ENCODE peak calls at places on chromosomes 7 and 10, in ten cellular contexts. J is bronchial epithelial cell, Z is NCI-H1417 treated with DMSO at 0.1 percent for 48 hours, Y is kidney glomerular epithelial cell, G is fibroblast of the aortic adventitia, L is amniotic stem cell, U is stomach, P is ovary, R is skeletal muscle cell, A is T follicular helper cell. S is an unnamed sample.

GRCh38 chr7:133572087-133572486 is 319.2 kb downstream of the EXOC4 start:
- DNase-seq in J (peak; percentile 95), Z (no peak), Y (no peak), G (no peak), L (no peak), U (no peak), P (no peak), R (no peak), A (no peak), S (no peak)

GRCh38 chr10:35822316-35822715 is 180.2 kb upstream of the FZD8 start:
- DNase-seq in J (peak; percentile 82), Z (no peak), Y (peak; percentile 76), G (peak; percentile 91), L (no peak), U (peak; percentile 31), P (peak; percentile 46), R (peak; percentile 75), A (no peak), S (no peak)

GRCh38 chr7:47671358-47671757 is 89.4 kb upstream of the TNS3 start:
- DNase-seq in J (no peak), Z (no peak), Y (no peak), G (no peak), L (no peak), U (no peak), P (no peak), R (no peak), A (no peak), S (no peak)

GRCh38 chr7:95509199-95509598 is 23.5 kb downstream of the ASB4 start:
- DNase-seq in J (no peak), Z (peak; percentile 83), Y (peak; percentile 44), G (no peak), L (no peak), U (no peak), P (no peak), R (no peak), A (no peak), S (no peak)

GRCh38 chr10:29254123-29255046 is 34.5 kb upstream of the LYZL1 start:
- DNase-seq in J (no peak), Z (no peak), Y (peak; percentile 23), G (peak; percentile 72), L (no peak), U (no peak), P (no peak), R (no peak), A (no peak), S (no peak)

GRCh38 chr7:3493499-3493898 is 192.4 kb downstream of the SDK1 start:
- DNase-seq in J (peak; percentile 57), Z (no peak), Y (peak; percentile 75), G (peak; percentile 59), L (no peak), U (no peak), P (no peak), R (peak; percentile 17), A (no peak), S (no peak)

GRCh38 chr10:99855479-99856071 is 73.1 kb downstream of the ABCC2 start:
- DNase-seq in J (no peak), Z (no peak), Y (no peak), G (no peak), L (no peak), U (no peak), P (no peak), R (no peak), A (no peak), S (no peak)

GRCh38 chr10:103416436-103417147 is 20.2 kb downstream of the PDCD11 start:
- DNase-seq in J (peak; percentile 52), Z (no peak), Y (no peak), G (peak; percentile 84), L (peak; percentile 39), U (peak; percentile 68), P (peak; percentile 81), R (peak; percentile 11), A (peak; percentile 51), S (peak; percentile 45)

GRCh38 chr7:86926732-86927131 is 132.7 kb downstream of the ELAPOR2 start:
- DNase-seq in J (peak; percentile 49), Z (no peak), Y (peak; percentile 12), G (peak; percentile 84), L (peak; percentile 57), U (peak; percentile 26), P (no peak), R (peak; percentile 9), A (peak; percentile 20), S (no peak)

GRCh38 chr10:121527690-121528089 is 70.6 kb downstream of the FGFR2 start:
- DNase-seq in J (peak; percentile 78), Z (no peak), Y (peak; percentile 94), G (no peak), L (no peak), U (no peak), P (peak; percentile 28), R (no peak), A (no peak), S (no peak)

GRCh38 chr10:93475871-93476270 is 6.3 kb downstream of the MYOF start:
- DNase-seq in J (peak; percentile 94), Z (no peak), Y (peak; percentile 79), G (peak; percentile 83), L (no peak), U (no peak), P (no peak), R (no peak), A (no peak), S (no peak)

GRCh38 chr7:100612730-100613446 is 548 bp downstream of the MOSPD3 start:
- DNase-seq in J (no peak), Z (no peak), Y (no peak), G (no peak), L (no peak), U (no peak), P (no peak), R (no peak), A (no peak), S (peak; percentile 30)

GRCh38 chr10:5526691-5527331 is 2.0 kb downstream of the CALML3 start:
- DNase-seq in J (no peak), Z (no peak), Y (no peak), G (no peak), L (no peak), U (peak; percentile 13), P (no peak), R (no peak), A (no peak), S (no peak)

GRCh38 chr7:155066417-155066950 is 3.6 kb upstream of the HTR5A start:
- DNase-seq in J (peak; percentile 65), Z (no peak), Y (peak; percentile 11), G (peak; percentile 79), L (peak; percentile 44), U (no peak), P (no peak), R (peak; percentile 75), A (no peak), S (no peak)

GRCh38 chr10:20406607-20407188 is 490.4 kb downstream of the NEBL start:
- DNase-seq in J (no peak), Z (no peak), Y (no peak), G (no peak), L (no peak), U (no peak), P (no peak), R (no peak), A (no peak), S (no peak)